ENCODE peak calls at places on chromosome 20, in four cellular contexts. One of them, this sample, is unnamed.

GRCh38 chr20:45911486-45912343 is at the start of gene PLTP:
- DNase-seq in WTC11: peak
- DNase-seq in HepG2: no peak
- DNase-seq in HEK293T: no peak
- DNase-seq in this sample: no peak

GRCh38 chr20:48338717-48339116 is 489.1 kb downstream of the PREX1 start:
- DNase-seq in WTC11: no peak
- DNase-seq in HEK293T: no peak
- DNase-seq in HepG2: no peak
- DNase-seq in this sample: no peak

GRCh38 chr20:42258568-42258967 is 640.4 kb upstream of the CHD6 start:
- DNase-seq in HEK293T: no peak
- DNase-seq in HepG2: no peak
- DNase-seq in WTC11: no peak
- DNase-seq in this sample: no peak

GRCh38 chr20:44066645-44067606 is 120.1 kb downstream of the JPH2 start:
- DNase-seq in WTC11: no peak
- DNase-seq in HEK293T: no peak
- DNase-seq in HepG2: no peak
- DNase-seq in this sample: no peak

GRCh38 chr20:43492101-43492500 is 15.4 kb upstream of the L3MBTL1 start:
- DNase-seq in WTC11: no peak
- DNase-seq in HEK293T: no peak
- DNase-seq in HepG2: no peak
- DNase-seq in this sample: no peak

GRCh38 chr20:5448449-5449118 is 131.8 kb upstream of the PROKR2 start:
- DNase-seq in HepG2: peak
- DNase-seq in WTC11: peak
- DNase-seq in HEK293T: peak
- DNase-seq in this sample: peak

GRCh38 chr20:10861619-10862018 is 187.8 kb upstream of the JAG1 start:
- DNase-seq in HEK293T: no peak
- DNase-seq in WTC11: no peak
- DNase-seq in HepG2: peak
- DNase-seq in this sample: no peak

GRCh38 chr20:45097485-45098095 is 3.3 kb downstream of the KCNS1 start:
- DNase-seq in HepG2: no peak
- DNase-seq in WTC11: peak
- DNase-seq in HEK293T: no peak
- DNase-seq in this sample: no peak

GRCh38 chr20:46308258-46309157 is at the start of gene CDH22:
- DNase-seq in WTC11: peak
- DNase-seq in HepG2: peak
- DNase-seq in HEK293T: peak
- DNase-seq in this sample: peak

GRCh38 chr20:60034231-60035110 is 76.2 kb downstream of the CDH26 start:
- DNase-seq in HEK293T: no peak
- DNase-seq in WTC11: no peak
- DNase-seq in HepG2: peak
- DNase-seq in this sample: no peak

GRCh38 chr20:23654722-23655121 is 17.0 kb upstream of the CST3 start:
- DNase-seq in HEK293T: no peak
- DNase-seq in HepG2: no peak
- DNase-seq in WTC11: no peak
- DNase-seq in this sample: no peak

GRCh38 chr20:48708116-48708515 is 119.7 kb downstream of the PREX1 start:
- DNase-seq in HepG2: no peak
- DNase-seq in WTC11: no peak
- DNase-seq in HEK293T: no peak
- DNase-seq in this sample: no peak

GRCh38 chr20:58987790-58988564 is 6.9 kb downstream of the NELFCD start:
- DNase-seq in HepG2: no peak
- DNase-seq in HEK293T: no peak
- DNase-seq in WTC11: no peak
- DNase-seq in this sample: no peak

DNA sequence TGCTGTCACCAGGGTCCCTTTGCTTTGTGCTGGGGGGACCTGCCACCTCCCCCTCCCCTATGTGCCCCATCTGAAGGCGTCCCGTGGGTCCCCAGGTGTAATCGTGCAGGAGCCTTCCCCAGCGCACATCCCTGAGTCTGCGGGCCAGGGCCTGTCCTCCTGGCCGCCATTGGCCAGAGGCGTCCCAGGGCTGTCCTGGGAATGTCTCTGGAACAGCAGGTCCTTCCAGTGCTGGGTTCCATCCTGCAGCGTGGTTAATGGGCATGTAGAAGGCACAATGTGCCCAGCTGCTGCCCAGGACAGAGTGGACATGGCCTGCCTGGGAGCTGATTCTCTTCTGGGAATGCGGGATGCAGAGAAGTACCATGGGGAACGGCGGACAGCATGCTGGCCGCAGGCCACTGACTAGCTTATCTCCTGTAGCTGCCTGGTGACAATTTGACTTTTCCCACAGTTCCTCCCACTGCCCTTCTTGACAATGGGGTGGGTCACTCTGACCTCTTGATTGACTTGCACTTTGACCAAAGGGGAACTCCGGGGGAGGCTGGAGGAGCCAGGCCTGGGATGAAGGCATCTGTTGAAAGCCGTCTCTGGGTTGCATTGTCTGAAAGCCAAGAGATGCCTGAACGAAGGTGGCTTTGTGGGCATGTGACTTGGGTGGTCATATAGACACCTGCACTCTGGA is 64.0 kb downstream of the CTCFL start:
- DNase-seq in HepG2: no peak
- DNase-seq in HEK293T: no peak
- DNase-seq in WTC11: no peak
- DNase-seq in this sample: peak
- TF ChIP-seq ELF4 in HepG2: no peak
- TF ChIP-seq ELF4 in HEK293T: no peak
- TF ChIP-seq ELF4 in WTC11: no peak
- TF ChIP-seq ELF4 in this sample: no peak

DNA sequence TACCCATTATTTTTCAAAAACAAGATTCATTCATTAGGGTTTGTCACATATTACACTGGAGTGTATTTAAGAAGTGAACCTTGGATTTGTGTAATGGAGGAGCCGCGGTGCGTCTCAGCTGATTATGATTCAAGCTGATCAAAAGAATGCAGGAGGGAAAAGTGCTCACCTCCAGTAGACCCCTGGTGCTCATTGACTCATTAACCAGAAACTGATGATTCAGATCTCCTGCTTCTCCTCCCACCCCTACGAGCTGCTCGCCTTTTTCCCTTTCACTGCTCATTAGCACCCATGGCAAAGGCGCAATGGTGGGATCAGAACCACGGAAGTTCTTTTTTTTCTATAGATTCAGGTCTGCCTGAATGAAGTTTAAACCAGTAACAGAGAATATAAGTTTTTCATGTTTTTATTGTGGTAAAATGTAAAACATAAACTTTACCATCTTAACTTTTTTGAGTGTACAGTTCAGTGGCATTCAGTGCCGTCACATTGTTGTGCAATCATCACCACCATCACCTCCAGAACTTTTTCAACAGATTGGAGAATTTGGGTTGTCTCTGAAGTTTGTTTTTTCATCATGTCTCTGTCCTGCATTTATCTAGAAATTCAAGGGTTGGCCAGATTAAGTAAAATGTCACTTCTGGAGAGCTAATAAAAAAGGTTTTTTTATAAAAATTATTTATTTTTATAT is 101.6 kb downstream of the LINC00237 start:
- DNase-seq in WTC11: no peak
- DNase-seq in HepG2: peak
- DNase-seq in HEK293T: no peak
- DNase-seq in this sample: no peak
- TF ChIP-seq ELF4 in WTC11: no peak
- TF ChIP-seq ELF4 in HepG2: no peak
- TF ChIP-seq ELF4 in HEK293T: no peak
- TF ChIP-seq ELF4 in this sample: no peak

GRCh38 chr20:63500151-63500901 is 1.4 kb upstream of the EEF1A2 start:
- DNase-seq in HEK293T: no peak
- DNase-seq in HepG2: no peak
- DNase-seq in WTC11: no peak
- DNase-seq in this sample: no peak

GRCh38 chr20:63497138-63497945 is 1.5 kb downstream of the EEF1A2 start:
- DNase-seq in HepG2: no peak
- DNase-seq in HEK293T: no peak
- DNase-seq in WTC11: no peak
- DNase-seq in this sample: no peak

GRCh38 chr20:63499333-63499969 is 568 bp upstream of the EEF1A2 start:
- DNase-seq in HEK293T: peak
- DNase-seq in HepG2: no peak
- DNase-seq in WTC11: peak
- DNase-seq in this sample: no peak

GRCh38 chr20:63497946-63498935 is 642 bp downstream of the EEF1A2 start:
- DNase-seq in HepG2: no peak
- DNase-seq in HEK293T: no peak
- DNase-seq in WTC11: peak
- DNase-seq in this sample: peak

DNA sequence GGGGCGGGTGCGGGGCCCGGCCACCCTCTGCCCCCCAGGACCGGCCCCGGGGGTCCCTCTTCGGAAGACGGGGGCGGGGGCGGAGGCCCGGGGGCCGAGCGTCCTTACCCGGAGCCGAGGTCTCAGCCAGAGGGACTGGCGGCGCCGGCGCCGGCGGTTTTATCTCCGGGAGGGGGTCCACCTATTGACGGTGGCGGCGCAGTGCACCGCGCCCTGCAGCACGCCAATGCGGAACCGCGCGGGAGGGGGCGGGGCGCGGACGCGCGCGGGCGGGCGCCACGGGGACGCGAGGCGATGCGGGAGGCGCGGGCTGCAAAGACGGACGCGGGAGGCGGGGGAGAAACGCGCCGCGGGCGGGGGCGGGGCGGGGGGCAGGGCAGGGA is at the start of gene EEF1A2:
- DNase-seq in HEK293T: peak
- DNase-seq in WTC11: no peak
- DNase-seq in HepG2: no peak
- DNase-seq in this sample: peak
- TF ChIP-seq ELF4 in HEK293T: no peak
- TF ChIP-seq ELF4 in WTC11: no peak
- TF ChIP-seq ELF4 in HepG2: no peak
- TF ChIP-seq ELF4 in this sample: no peak

GRCh38 chr20:38790210-38791053 is 15.1 kb upstream of the PPP1R16B start:
- DNase-seq in WTC11: peak
- DNase-seq in HepG2: peak
- DNase-seq in HEK293T: peak
- DNase-seq in this sample: peak
- TF ChIP-seq ELF4 in WTC11: no peak
- TF ChIP-seq ELF4 in HepG2: no peak
- TF ChIP-seq ELF4 in HEK293T: no peak
- TF ChIP-seq ELF4 in this sample: no peak

GRCh38 chr20:62620624-62621023 is 21.7 kb upstream of the SLCO4A1 start:
- DNase-seq in WTC11: no peak
- DNase-seq in HEK293T: no peak
- DNase-seq in HepG2: no peak
- DNase-seq in this sample: no peak

GRCh38 chr20:62621251-62622110 is 20.8 kb upstream of the SLCO4A1 start:
- DNase-seq in HepG2: no peak
- DNase-seq in WTC11: no peak
- DNase-seq in HEK293T: no peak
- DNase-seq in this sample: no peak

GRCh38 chr20:62617711-62618483 is 24.4 kb upstream of the SLCO4A1 start:
- DNase-seq in WTC11: no peak
- DNase-seq in HEK293T: no peak
- DNase-seq in HepG2: peak
- DNase-seq in this sample: no peak

GRCh38 chr20:62616728-62617621 is 25.3 kb upstream of the SLCO4A1 start:
- DNase-seq in HEK293T: peak
- DNase-seq in WTC11: peak
- DNase-seq in HepG2: peak
- DNase-seq in this sample: peak

DNA sequence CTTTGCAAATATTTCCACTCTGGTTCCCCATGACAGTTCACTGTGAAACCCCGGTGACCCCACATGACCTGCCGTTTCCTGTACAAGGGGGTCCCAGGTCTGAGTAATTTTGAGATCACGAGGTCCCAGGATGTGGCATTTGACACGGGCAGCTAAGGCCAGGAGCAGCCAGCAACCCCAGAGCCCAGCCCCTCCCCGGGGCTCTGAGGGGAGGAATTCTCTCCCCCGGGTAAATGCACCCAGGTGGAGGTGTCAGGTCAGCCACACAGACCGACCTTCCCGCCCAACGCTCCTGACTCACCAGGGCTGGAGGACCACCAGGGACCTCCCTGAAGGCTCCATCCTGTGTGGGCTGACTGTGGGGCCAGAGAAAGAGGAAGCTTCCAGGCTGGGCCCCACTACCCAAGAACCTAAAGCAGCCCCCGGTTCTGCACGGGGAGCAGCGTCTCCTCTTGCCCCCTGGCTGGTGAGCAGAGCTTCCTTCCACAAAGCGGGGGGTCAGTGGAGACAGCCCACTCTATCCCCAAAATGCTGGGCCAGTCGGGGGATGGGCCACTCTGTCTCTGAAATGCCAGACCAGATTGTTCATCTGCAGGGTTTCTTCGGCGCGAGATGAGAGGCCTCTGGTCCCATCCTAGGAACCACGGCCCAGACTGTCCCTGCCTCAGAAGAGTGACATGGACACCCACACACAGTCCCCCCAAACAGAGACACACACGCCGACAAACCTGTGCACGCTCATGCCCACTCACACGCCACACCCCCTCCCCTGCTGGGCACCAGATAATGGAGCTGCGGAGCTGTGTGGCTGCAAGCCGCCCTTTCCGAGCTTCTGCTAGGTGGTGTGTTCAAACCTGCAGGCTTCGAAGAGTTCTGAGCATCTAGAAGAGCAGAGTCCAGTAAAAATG is 23.4 kb upstream of the SLCO4A1 start:
- DNase-seq in HEK293T: no peak
- DNase-seq in WTC11: peak
- DNase-seq in HepG2: no peak
- DNase-seq in this sample: no peak
- TF ChIP-seq ELF4 in HEK293T: no peak
- TF ChIP-seq ELF4 in WTC11: no peak
- TF ChIP-seq ELF4 in HepG2: no peak
- TF ChIP-seq ELF4 in this sample: no peak

GRCh38 chr20:4086771-4087677 is 71.7 kb upstream of the RNF24 start:
- DNase-seq in HepG2: no peak
- DNase-seq in HEK293T: no peak
- DNase-seq in WTC11: no peak
- DNase-seq in this sample: no peak

GRCh38 chr20:4090756-4091331 is 75.5 kb upstream of the RNF24 start:
- DNase-seq in HepG2: peak
- DNase-seq in WTC11: no peak
- DNase-seq in HEK293T: no peak
- DNase-seq in this sample: peak

GRCh38 chr20:4084721-4085120 is 69.4 kb upstream of the RNF24 start:
- DNase-seq in HepG2: no peak
- DNase-seq in WTC11: no peak
- DNase-seq in HEK293T: no peak
- DNase-seq in this sample: no peak

GRCh38 chr20:4088766-4089165 is 73.4 kb upstream of the RNF24 start:
- DNase-seq in HepG2: no peak
- DNase-seq in HEK293T: no peak
- DNase-seq in WTC11: no peak
- DNase-seq in this sample: no peak

DNA sequence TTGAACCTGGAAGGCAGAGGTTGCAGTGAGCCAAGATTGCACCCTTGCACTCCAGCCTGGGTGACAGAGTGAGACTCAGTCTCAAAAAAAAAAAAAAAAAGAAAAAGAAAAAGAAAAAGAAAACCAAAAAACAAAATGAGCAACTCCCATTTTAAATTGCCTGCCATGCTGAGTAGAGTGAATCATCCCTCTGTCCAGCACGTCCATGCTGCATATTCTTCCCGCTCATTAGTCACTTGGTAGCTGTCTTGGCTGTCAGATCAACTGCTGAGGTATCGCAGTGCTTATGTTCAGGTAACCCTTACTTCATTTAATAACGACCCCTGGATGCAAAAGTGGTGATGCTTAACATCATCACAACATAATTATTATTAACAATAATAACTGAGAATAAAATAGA is 72.6 kb upstream of the RNF24 start:
- DNase-seq in HEK293T: no peak
- DNase-seq in HepG2: no peak
- DNase-seq in WTC11: no peak
- DNase-seq in this sample: no peak
- TF ChIP-seq ELF4 in HEK293T: no peak
- TF ChIP-seq ELF4 in HepG2: no peak
- TF ChIP-seq ELF4 in WTC11: no peak
- TF ChIP-seq ELF4 in this sample: no peak

This sample was measured in K562.